ENCODE peak calls at places on chromosomes 2 and 18, in ten cellular contexts. One of them, this sample, is unnamed.
A peak's percentile ranks its signal among the peaks of the same experiment; 100 is the strongest.

GRCh38 chr2:227774011-227774624 is 28.4 kb downstream of the SCYGR8 start:
- DNase-seq in heart left ventricle: no peak
- DNase-seq in fibroblast of lung: no peak
- DNase-seq in right lobe of liver: no peak
- DNase-seq in thyroid gland: no peak
- DNase-seq in left ventricle myocardium inferior: no peak
- DNase-seq in BE2C: no peak
- DNase-seq in sigmoid colon: no peak
- DNase-seq in psoas muscle: no peak
- DNase-seq in neural progenitor cell: peak; percentile 37
- DNase-seq in this sample: no peak

GRCh38 chr2:3628800-3629199 is 29.2 kb upstream of the ALLC start:
- DNase-seq in heart left ventricle: peak; percentile 15
- DNase-seq in fibroblast of lung: no peak
- DNase-seq in right lobe of liver: no peak
- DNase-seq in thyroid gland: peak; percentile 39
- DNase-seq in left ventricle myocardium inferior: no peak
- DNase-seq in BE2C: no peak
- DNase-seq in sigmoid colon: peak; percentile 65
- DNase-seq in psoas muscle: peak; percentile 40
- DNase-seq in neural progenitor cell: peak; percentile 72
- DNase-seq in this sample: no peak

GRCh38 chr2:32502941-32503340 is 124.9 kb upstream of the TTC27 start:
- DNase-seq in heart left ventricle: no peak
- DNase-seq in fibroblast of lung: no peak
- DNase-seq in right lobe of liver: no peak
- DNase-seq in thyroid gland: no peak
- DNase-seq in left ventricle myocardium inferior: no peak
- DNase-seq in BE2C: no peak
- DNase-seq in sigmoid colon: no peak
- DNase-seq in psoas muscle: no peak
- DNase-seq in neural progenitor cell: no peak
- DNase-seq in this sample: no peak

GRCh38 chr18:11783716-11784331 is 67.4 kb upstream of the CHMP1B start:
- DNase-seq in heart left ventricle: no peak
- DNase-seq in fibroblast of lung: no peak
- DNase-seq in right lobe of liver: no peak
- DNase-seq in thyroid gland: no peak
- DNase-seq in left ventricle myocardium inferior: no peak
- DNase-seq in BE2C: no peak
- DNase-seq in sigmoid colon: no peak
- DNase-seq in psoas muscle: no peak
- DNase-seq in neural progenitor cell: no peak
- DNase-seq in this sample: no peak

GRCh38 chr2:204108301-204108700 is 171.7 kb downstream of the ICOS start:
- DNase-seq in heart left ventricle: no peak
- DNase-seq in fibroblast of lung: peak; percentile 14
- DNase-seq in right lobe of liver: no peak
- DNase-seq in thyroid gland: no peak
- DNase-seq in left ventricle myocardium inferior: no peak
- DNase-seq in BE2C: peak; percentile 58
- DNase-seq in sigmoid colon: no peak
- DNase-seq in psoas muscle: no peak
- DNase-seq in neural progenitor cell: peak; percentile 73
- DNase-seq in this sample: no peak

GRCh38 chr2:1654696-1655374 is 89.5 kb downstream of the PXDN start:
- DNase-seq in heart left ventricle: peak; percentile 30
- DNase-seq in fibroblast of lung: no peak
- DNase-seq in right lobe of liver: no peak
- DNase-seq in thyroid gland: no peak
- DNase-seq in left ventricle myocardium inferior: no peak
- DNase-seq in BE2C: no peak
- DNase-seq in sigmoid colon: peak; percentile 40
- DNase-seq in psoas muscle: no peak
- DNase-seq in neural progenitor cell: no peak
- DNase-seq in this sample: no peak

GRCh38 chr18:68244786-68245185 is 470.1 kb downstream of the TMX3 start:
- DNase-seq in heart left ventricle: no peak
- DNase-seq in fibroblast of lung: peak; percentile 70
- DNase-seq in right lobe of liver: no peak
- DNase-seq in thyroid gland: no peak
- DNase-seq in left ventricle myocardium inferior: no peak
- DNase-seq in BE2C: no peak
- DNase-seq in sigmoid colon: no peak
- DNase-seq in psoas muscle: no peak
- DNase-seq in neural progenitor cell: no peak
- DNase-seq in this sample: no peak

GRCh38 chr2:168934826-168935225 is 33.7 kb downstream of the G6PC2 start:
- DNase-seq in heart left ventricle: no peak
- DNase-seq in fibroblast of lung: no peak
- DNase-seq in right lobe of liver: no peak
- DNase-seq in thyroid gland: no peak
- DNase-seq in left ventricle myocardium inferior: no peak
- DNase-seq in BE2C: no peak
- DNase-seq in sigmoid colon: no peak
- DNase-seq in psoas muscle: no peak
- DNase-seq in neural progenitor cell: no peak
- DNase-seq in this sample: no peak

GRCh38 chr18:2880473-2880872 is 33.7 kb downstream of the EMILIN2 start:
- DNase-seq in heart left ventricle: no peak
- DNase-seq in fibroblast of lung: no peak
- DNase-seq in right lobe of liver: no peak
- DNase-seq in thyroid gland: no peak
- DNase-seq in left ventricle myocardium inferior: no peak
- DNase-seq in BE2C: no peak
- DNase-seq in sigmoid colon: no peak
- DNase-seq in psoas muscle: no peak
- DNase-seq in neural progenitor cell: no peak
- DNase-seq in this sample: no peak

GRCh38 chr2:102050854-102051391 is 59.2 kb downstream of the IL1R2 start:
- DNase-seq in heart left ventricle: peak; percentile 91
- DNase-seq in fibroblast of lung: peak; percentile 87
- DNase-seq in right lobe of liver: no peak
- DNase-seq in thyroid gland: peak; percentile 92
- DNase-seq in left ventricle myocardium inferior: peak; percentile 89
- DNase-seq in BE2C: no peak
- DNase-seq in sigmoid colon: peak; percentile 97
- DNase-seq in psoas muscle: peak; percentile 89
- DNase-seq in neural progenitor cell: no peak
- DNase-seq in this sample: no peak

GRCh38 chr18:32674491-32674890 is 98.3 kb downstream of the KLHL14 start:
- DNase-seq in heart left ventricle: no peak
- DNase-seq in fibroblast of lung: no peak
- DNase-seq in right lobe of liver: no peak
- DNase-seq in thyroid gland: peak; percentile 39
- DNase-seq in left ventricle myocardium inferior: no peak
- DNase-seq in BE2C: no peak
- DNase-seq in sigmoid colon: no peak
- DNase-seq in psoas muscle: no peak
- DNase-seq in neural progenitor cell: peak; percentile 40
- DNase-seq in this sample: no peak

GRCh38 chr2:65661980-65662653 is 229.7 kb upstream of the SPRED2 start:
- DNase-seq in heart left ventricle: no peak
- DNase-seq in fibroblast of lung: no peak
- DNase-seq in right lobe of liver: no peak
- DNase-seq in thyroid gland: no peak
- DNase-seq in left ventricle myocardium inferior: no peak
- DNase-seq in BE2C: no peak
- DNase-seq in sigmoid colon: peak; percentile 70
- DNase-seq in psoas muscle: no peak
- DNase-seq in neural progenitor cell: peak; percentile 15
- DNase-seq in this sample: no peak

GRCh38 chr2:237558918-237559645 is 7.3 kb upstream of the PRLH start:
- DNase-seq in heart left ventricle: peak; percentile 64
- DNase-seq in fibroblast of lung: peak; percentile 63
- DNase-seq in right lobe of liver: no peak
- DNase-seq in thyroid gland: peak; percentile 86
- DNase-seq in left ventricle myocardium inferior: peak; percentile 68
- DNase-seq in BE2C: no peak
- DNase-seq in sigmoid colon: peak; percentile 96
- DNase-seq in psoas muscle: peak; percentile 86
- DNase-seq in neural progenitor cell: no peak
- DNase-seq in this sample: peak; percentile 39

GRCh38 chr2:120866483-120867140 is 130.9 kb downstream of the GLI2 start:
- DNase-seq in heart left ventricle: peak; percentile 21
- DNase-seq in fibroblast of lung: no peak
- DNase-seq in right lobe of liver: peak; percentile 15
- DNase-seq in thyroid gland: no peak
- DNase-seq in left ventricle myocardium inferior: no peak
- DNase-seq in BE2C: no peak
- DNase-seq in sigmoid colon: peak; percentile 69
- DNase-seq in psoas muscle: peak; percentile 56
- DNase-seq in neural progenitor cell: no peak
- DNase-seq in this sample: no peak

GRCh38 chr2:43041661-43042360 is 184.6 kb downstream of the ZFP36L2 start:
- DNase-seq in heart left ventricle: no peak
- DNase-seq in fibroblast of lung: peak; percentile 100
- DNase-seq in right lobe of liver: peak; percentile 37
- DNase-seq in thyroid gland: no peak
- DNase-seq in left ventricle myocardium inferior: no peak
- DNase-seq in BE2C: peak; percentile 93
- DNase-seq in sigmoid colon: no peak
- DNase-seq in psoas muscle: peak; percentile 48
- DNase-seq in neural progenitor cell: peak; percentile 68
- DNase-seq in this sample: peak; percentile 89

GRCh38 chr2:20050104-20050711 is 1.2 kb downstream of the LAPTM4A start:
- DNase-seq in heart left ventricle: no peak
- DNase-seq in fibroblast of lung: peak; percentile 79
- DNase-seq in right lobe of liver: no peak
- DNase-seq in thyroid gland: no peak
- DNase-seq in left ventricle myocardium inferior: no peak
- DNase-seq in BE2C: no peak
- DNase-seq in sigmoid colon: no peak
- DNase-seq in psoas muscle: no peak
- DNase-seq in neural progenitor cell: no peak
- DNase-seq in this sample: no peak

DNA sequence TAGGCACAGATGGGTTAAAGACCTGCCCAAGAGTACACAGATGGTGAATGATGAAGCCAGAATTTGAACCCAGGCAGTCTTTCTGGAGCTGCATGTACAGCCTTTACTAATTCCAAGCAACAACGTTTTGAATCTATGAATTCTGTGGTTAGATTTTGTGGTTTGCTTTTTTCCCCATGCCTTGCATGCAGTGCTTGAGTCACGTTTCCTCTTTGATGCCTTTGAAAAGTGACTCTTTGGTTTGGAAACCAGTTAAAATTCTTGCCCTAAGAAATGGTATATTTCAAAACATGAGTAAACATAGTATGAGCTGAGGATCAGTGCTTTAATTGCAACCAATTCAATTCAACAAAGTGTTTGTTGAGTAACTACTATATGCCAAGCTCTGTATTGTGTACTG is 48.2 kb upstream of the PPM1B start:
- DNase-seq in heart left ventricle: no peak
- DNase-seq in fibroblast of lung: peak; percentile 89
- DNase-seq in right lobe of liver: no peak
- DNase-seq in thyroid gland: no peak
- DNase-seq in left ventricle myocardium inferior: no peak
- DNase-seq in BE2C: no peak
- DNase-seq in sigmoid colon: no peak
- DNase-seq in psoas muscle: no peak
- DNase-seq in neural progenitor cell: no peak
- DNase-seq in this sample: peak; percentile 32
- H3K4me3 ChIP-seq in heart left ventricle: no peak overlapping the region
- H3K4me3 ChIP-seq in fibroblast of lung: no peak overlapping the region
- H3K4me3 ChIP-seq in right lobe of liver: no peak overlapping the region
- H3K4me3 ChIP-seq in thyroid gland: no peak overlapping the region
- H3K4me3 ChIP-seq in left ventricle myocardium inferior: no peak overlapping the region
- H3K4me3 ChIP-seq in BE2C: no peak overlapping the region
- H3K4me3 ChIP-seq in sigmoid colon: no peak overlapping the region
- H3K4me3 ChIP-seq in psoas muscle: no peak overlapping the region
- H3K4me3 ChIP-seq in neural progenitor cell: no peak overlapping the region
- H3K4me3 ChIP-seq in this sample: no peak overlapping the region

DNA sequence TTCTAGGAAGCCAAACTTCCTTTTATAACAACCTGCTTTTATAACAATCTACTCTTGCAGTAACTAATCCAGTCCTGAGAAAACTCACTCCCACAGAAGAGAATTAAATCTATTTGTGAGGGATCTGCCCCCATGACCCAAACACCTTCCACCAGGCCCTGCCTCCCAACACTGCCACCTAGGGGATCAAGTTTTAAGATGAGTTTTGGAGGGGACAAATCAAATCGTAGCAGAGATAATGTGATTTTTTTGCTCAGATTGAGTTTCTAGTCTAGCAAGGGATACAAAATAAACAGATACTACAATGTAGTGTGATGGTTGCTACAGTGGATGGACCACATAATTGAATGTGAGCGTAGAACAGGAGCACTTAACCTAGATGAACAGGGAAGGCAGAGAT is 52.2 kb downstream of the NCOA1 start:
- DNase-seq in heart left ventricle: no peak
- DNase-seq in fibroblast of lung: no peak
- DNase-seq in right lobe of liver: no peak
- DNase-seq in thyroid gland: no peak
- DNase-seq in left ventricle myocardium inferior: no peak
- DNase-seq in BE2C: peak; percentile 21
- DNase-seq in sigmoid colon: no peak
- DNase-seq in psoas muscle: no peak
- DNase-seq in neural progenitor cell: no peak
- DNase-seq in this sample: no peak
- TF ChIP-seq CTCF in heart left ventricle: peak; percentile 33
- TF ChIP-seq CTCF in fibroblast of lung: no peak
- TF ChIP-seq CTCF in right lobe of liver: peak; percentile 26
- TF ChIP-seq CTCF in thyroid gland: no peak
- TF ChIP-seq CTCF in left ventricle myocardium inferior: peak; percentile 38
- TF ChIP-seq CTCF in BE2C: peak; percentile 64
- TF ChIP-seq CTCF in sigmoid colon: no peak
- TF ChIP-seq CTCF in psoas muscle: peak; percentile 3
- TF ChIP-seq CTCF in neural progenitor cell: peak; percentile 21
- TF ChIP-seq CTCF in this sample: peak; percentile 3

DNA sequence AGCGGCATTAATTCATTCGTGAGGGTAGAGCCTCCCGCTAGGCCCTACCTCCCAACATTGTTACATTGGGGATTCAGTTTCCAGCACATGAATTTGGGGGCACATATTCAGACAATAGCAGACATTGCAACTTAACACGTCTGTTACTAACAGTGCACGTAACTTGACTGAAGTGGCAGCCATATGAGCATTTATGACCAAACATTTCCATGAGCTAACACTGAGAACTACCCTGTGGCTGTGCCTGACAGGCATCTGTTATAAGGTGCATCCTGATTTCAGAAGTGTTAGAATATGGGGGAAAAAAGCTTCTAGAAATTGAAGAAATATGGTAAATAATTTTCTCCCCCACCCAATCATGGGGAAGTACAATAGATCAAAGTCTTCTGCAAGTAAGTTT is 24.5 kb downstream of the MALT1 start:
- DNase-seq in heart left ventricle: no peak
- DNase-seq in fibroblast of lung: no peak
- DNase-seq in right lobe of liver: no peak
- DNase-seq in thyroid gland: no peak
- DNase-seq in left ventricle myocardium inferior: no peak
- DNase-seq in BE2C: no peak
- DNase-seq in sigmoid colon: no peak
- DNase-seq in psoas muscle: no peak
- DNase-seq in neural progenitor cell: no peak
- DNase-seq in this sample: no peak
- H3K36me3 ChIP-seq in heart left ventricle: no peaks in the 10 kb centered on the region
- H3K36me3 ChIP-seq in fibroblast of lung: peaks cover 2% of the 10 kb centered on the region
- H3K36me3 ChIP-seq in right lobe of liver: peaks cover under 1% of the 10 kb centered on the region
- H3K36me3 ChIP-seq in thyroid gland: peaks cover 3% of the 10 kb centered on the region
- H3K36me3 ChIP-seq in left ventricle myocardium inferior: peaks cover 11% of the 10 kb centered on the region
- H3K36me3 ChIP-seq in BE2C: no peaks in the 10 kb centered on the region
- H3K36me3 ChIP-seq in sigmoid colon: peaks cover 16% of the 10 kb centered on the region
- H3K36me3 ChIP-seq in psoas muscle: no peaks in the 10 kb centered on the region
- H3K36me3 ChIP-seq in neural progenitor cell: no peaks in the 10 kb centered on the region
- H3K36me3 ChIP-seq in this sample: peaks cover 7% of the 10 kb centered on the region

GRCh38 chr2:28868611-28869010 is 1.5 kb downstream of the TRMT61B start:
- DNase-seq in heart left ventricle: no peak
- DNase-seq in fibroblast of lung: no peak
- DNase-seq in right lobe of liver: no peak
- DNase-seq in thyroid gland: no peak
- DNase-seq in left ventricle myocardium inferior: no peak
- DNase-seq in BE2C: no peak
- DNase-seq in sigmoid colon: no peak
- DNase-seq in psoas muscle: no peak
- DNase-seq in neural progenitor cell: peak; percentile 34
- DNase-seq in this sample: no peak
- H3K4me3 ChIP-seq in heart left ventricle: peak overlapping the region; percentile 90
- H3K4me3 ChIP-seq in fibroblast of lung: peak overlapping the region; percentile 90
- H3K4me3 ChIP-seq in right lobe of liver: no peak overlapping the region
- H3K4me3 ChIP-seq in thyroid gland: no peak overlapping the region
- H3K4me3 ChIP-seq in left ventricle myocardium inferior: peak overlapping the region; percentile 85
- H3K4me3 ChIP-seq in BE2C: peak overlapping the region; percentile 100
- H3K4me3 ChIP-seq in sigmoid colon: peak overlapping the region; percentile 86
- H3K4me3 ChIP-seq in psoas muscle: peak overlapping the region; percentile 88
- H3K4me3 ChIP-seq in neural progenitor cell: peak overlapping the region; percentile 91
- H3K4me3 ChIP-seq in this sample: peak overlapping the region; percentile 86

This sample was measured in kidney epithelial cell.